ENCODE peak calls at places on chromosome 21, in seven cellular contexts. L is CD8-positive, alpha-beta memory T cell; E is transverse colon; M is neural crest cell; Q is pancreas; N is globus pallidus; U is left colon. H is an unnamed sample.

GRCh38 chr21:42227909-42228708 is 9.2 kb downstream of the ABCG1 start:
- DNase-seq in N (peak; percentile 83), L (peak; percentile 82), E (peak; percentile 95), U (peak; percentile 97), Q (peak; percentile 36), M (no peak), H (peak; percentile 90)

GRCh38 chr21:39022901-39023693 is 160.2 kb downstream of the PSMG1 start:
- DNase-seq in U (no peak), E (no peak), M (no peak), Q (peak; percentile 67), L (no peak), N (no peak), H (no peak)

GRCh38 chr21:40902299-40902698 is 55.3 kb upstream of the DSCAM start:
- DNase-seq in E (no peak), M (no peak), L (no peak), Q (peak; percentile 14), U (no peak), N (peak; percentile 76), H (no peak)

GRCh38 chr21:32094792-32095191 is 184.1 kb downstream of the MIS18A start:
- DNase-seq in Q (no peak), U (no peak), E (no peak), L (no peak), M (no peak), N (no peak), H (no peak)

GRCh38 chr21:31520506-31521163 is 138.9 kb upstream of the SOD1 start:
- DNase-seq in U (no peak), M (no peak), L (no peak), E (no peak), N (no peak), Q (no peak), H (no peak)

GRCh38 chr21:45768011-45768740 is 124.7 kb downstream of the PCBP3 start:
- DNase-seq in U (no peak), Q (no peak), L (no peak), M (no peak), E (no peak), N (no peak), H (no peak)

GRCh38 chr21:14290584-14290983 is 74.6 kb downstream of the RBM11 start:
- DNase-seq in L (no peak), U (no peak), E (no peak), Q (no peak), N (no peak), M (no peak), H (no peak)

GRCh38 chr21:34914239-34914638 is 134.9 kb downstream of the RUNX1 start:
- DNase-seq in N (no peak), Q (no peak), U (no peak), M (no peak), L (no peak), E (no peak), H (no peak)

GRCh38 chr21:35342440-35342839 is 293.3 kb upstream of the RUNX1 start:
- DNase-seq in Q (no peak), E (no peak), L (no peak), U (no peak), M (no peak), N (no peak), H (no peak)